ENCODE peak calls at places on chromosomes 12 and 14, in eight cellular contexts. V is NCI-H2227 treated with DMSO at 0.1 percent for 48 hours; A is iris pigment epithelial cell; I is NCI-H774; Q is A172; F is fibroblast of the conjunctiva; L is hepatic stellate cell; H is activated CD4-positive, CD25-positive, alpha-beta regulatory T cell. T is an unnamed sample.

GRCh38 chr14:92049781-92050180 is 9.9 kb upstream of the TRIP11 start:
- DNase-seq in L (no peak), F (no peak), H (no peak), Q (no peak), A (no peak), I (no peak), V (no peak), T (no peak)

GRCh38 chr14:81169711-81170103 is 51.1 kb downstream of the GTF2A1 start:
- DNase-seq in I (no peak), L (no peak), Q (no peak), A (peak; percentile 9), F (no peak), H (no peak), V (no peak), T (no peak)

GRCh38 chr12:54411398-54412241 is 7.4 kb downstream of the ITGA5 start:
- DNase-seq in H (no peak), L (peak; percentile 96), I (no peak), F (peak; percentile 90), Q (peak; percentile 97), A (peak; percentile 90), V (no peak), T (peak; percentile 88)

GRCh38 chr12:52052471-52053186 is 1.4 kb downstream of the NR4A1 start:
- DNase-seq in F (no peak), H (no peak), Q (no peak), V (no peak), I (no peak), L (no peak), A (no peak), T (no peak)

GRCh38 chr12:39764944-39765560 is 145.4 kb upstream of the ABCD2 start:
- DNase-seq in H (no peak), Q (peak; percentile 8), L (peak; percentile 10), A (peak; percentile 60), I (peak; percentile 35), F (peak; percentile 42), V (no peak), T (peak; percentile 71)

GRCh38 chr12:114444422-114445279 is 38.7 kb upstream of the TBX5 start:
- DNase-seq in Q (no peak), F (no peak), V (no peak), I (no peak), L (no peak), A (peak; percentile 3), H (no peak), T (peak; percentile 18)

GRCh38 chr14:61891251-61891650 is 129.0 kb downstream of the SNAPC1 start:
- DNase-seq in F (no peak), L (no peak), H (no peak), V (no peak), I (peak; percentile 69), Q (peak; percentile 6), A (peak; percentile 7), T (peak; percentile 2)

GRCh38 chr12:13177373-13177772 is 19.2 kb upstream of the EMP1 start:
- DNase-seq in Q (no peak), L (no peak), I (no peak), A (no peak), H (no peak), F (no peak), V (no peak), T (peak; percentile 52)

GRCh38 chr14:37384870-37385596 is 187.3 kb downstream of the MIPOL1 start:
- DNase-seq in I (peak; percentile 91), L (no peak), A (no peak), F (no peak), H (no peak), Q (no peak), V (no peak), T (no peak)

GRCh38 chr14:94005324-94005723 is 8.2 kb downstream of the CCDC197 start:
- DNase-seq in H (no peak), F (no peak), I (no peak), L (peak; percentile 48), A (peak; percentile 20), Q (no peak), V (no peak), T (no peak)

GRCh38 chr12:122226366-122227222 is 742 bp upstream of the DIABLO start:
- DNase-seq in Q (no peak), H (no peak), V (peak; percentile 58), L (no peak), F (no peak), I (no peak), A (no peak), T (no peak)

GRCh38 chr14:52876311-52876710 is 74.5 kb downstream of the FERMT2 start:
- DNase-seq in Q (no peak), I (no peak), V (no peak), L (peak; percentile 29), A (peak; percentile 58), F (peak; percentile 23), H (no peak), T (peak; percentile 73)

GRCh38 chr12:90888316-90888715 is 66.7 kb downstream of the CCER1 start:
- DNase-seq in F (no peak), V (no peak), A (peak; percentile 48), Q (no peak), L (no peak), H (no peak), I (no peak), T (no peak)

GRCh38 chr14:89252887-89253532 is 164.0 kb downstream of the FOXN3 start:
- DNase-seq in A (no peak), F (no peak), Q (no peak), L (no peak), H (no peak), I (no peak), V (no peak), T (no peak)

GRCh38 chr14:95200404-95200803 is 43.1 kb upstream of the DICER1 start:
- DNase-seq in A (no peak), L (no peak), V (no peak), I (peak; percentile 55), Q (no peak), H (no peak), F (no peak), T (no peak)

GRCh38 chr14:21136024-21136423 is 19.8 kb downstream of the OR5AU1 start:
- DNase-seq in Q (no peak), H (no peak), A (peak; percentile 10), V (peak; percentile 6), L (peak; percentile 29), F (no peak), I (peak; percentile 10), T (peak; percentile 26)

GRCh38 chr12:108571604-108572165 is 9.3 kb downstream of the ISCU start:
- DNase-seq in F (no peak), Q (no peak), V (no peak), I (no peak), L (no peak), A (no peak), H (no peak), T (no peak)

GRCh38 chr14:71240866-71241520 is 333.7 kb downstream of the PCNX1 start:
- DNase-seq in I (no peak), L (no peak), Q (peak; percentile 15), V (no peak), H (no peak), A (no peak), F (no peak), T (no peak)

GRCh38 chr12:110693731-110694130 is 4.8 kb upstream of the HVCN1 start:
- DNase-seq in H (no peak), L (no peak), V (no peak), Q (no peak), I (no peak), A (peak; percentile 78), F (no peak), T (no peak)

GRCh38 chr12:62332598-62332997 is 72.4 kb downstream of the USP15 start:
- DNase-seq in I (no peak), A (peak; percentile 75), V (no peak), L (peak; percentile 11), H (no peak), F (no peak), Q (peak; percentile 38), T (peak; percentile 56)

GRCh38 chr14:54796961-54797360 is 105.7 kb downstream of the GCH1 start:
- DNase-seq in H (no peak), Q (peak; percentile 29), V (no peak), A (peak; percentile 72), L (peak; percentile 75), I (no peak), F (peak; percentile 27), T (peak; percentile 21)

GRCh38 chr14:70098257-70098809 is 90.4 kb downstream of the SLC8A3 start:
- DNase-seq in V (no peak), A (no peak), L (no peak), I (no peak), Q (no peak), H (no peak), F (no peak), T (no peak)

GRCh38 chr12:58247633-58248032 is 306.3 kb downstream of the ATP23 start:
- DNase-seq in H (no peak), A (no peak), V (no peak), L (no peak), F (no peak), I (no peak), Q (no peak), T (no peak)

GRCh38 chr12:8780389-8780788 is 42.0 kb upstream of the A2ML1 start:
- DNase-seq in Q (peak; percentile 10), F (peak; percentile 20), A (peak; percentile 59), H (no peak), L (peak; percentile 38), I (no peak), V (peak; percentile 2), T (peak; percentile 60)

GRCh38 chr12:6310771-6311610 is 509 bp downstream of the PLEKHG6 start:
- DNase-seq in Q (no peak), H (no peak), A (no peak), L (no peak), F (no peak), I (no peak), V (no peak), T (no peak)

GRCh38 chr14:99904506-99904905 is 111.3 kb downstream of the EML1 start:
- DNase-seq in Q (no peak), H (no peak), V (no peak), I (no peak), A (no peak), L (no peak), F (no peak), T (no peak)

GRCh38 chr14:26841920-26842741 is 244.3 kb upstream of the NOVA1 start:
- DNase-seq in A (peak; percentile 98), I (peak; percentile 18), V (no peak), H (no peak), Q (peak; percentile 79), F (peak; percentile 99), L (no peak), T (peak; percentile 97)

GRCh38 chr14:52277552-52277951 is 10.1 kb downstream of the PTGDR start:
- DNase-seq in I (no peak), L (no peak), H (no peak), V (no peak), Q (no peak), A (no peak), F (no peak), T (no peak)

GRCh38 chr12:131990980-131991305 is 41.2 kb downstream of the EP400 start:
- DNase-seq in V (no peak), L (no peak), I (no peak), F (no peak), H (no peak), A (no peak), Q (no peak), T (no peak)

GRCh38 chr12:27549801-27550652 is 26.0 kb downstream of the PPFIBP1 start:
- DNase-seq in A (peak; percentile 99), I (no peak), H (no peak), L (peak; percentile 60), F (peak; percentile 91), Q (peak; percentile 89), V (no peak), T (peak; percentile 99)

GRCh38 chr14:25048170-25049126 is 1.5 kb downstream of the STXBP6 start:
- DNase-seq in L (no peak), V (no peak), I (no peak), H (no peak), A (peak; percentile 65), Q (no peak), F (peak; percentile 62), T (peak; percentile 84)

GRCh38 chr12:56119361-56119796 is 1.3 kb downstream of the ZC3H10 start:
- DNase-seq in A (peak; percentile 94), H (peak; percentile 10), I (peak; percentile 81), L (peak; percentile 98), Q (peak; percentile 89), F (peak; percentile 92), V (peak; percentile 56), T (peak; percentile 97)

GRCh38 chr14:56532546-56532945 is 47.1 kb upstream of the TMEM260 start:
- DNase-seq in L (no peak), H (no peak), I (no peak), V (no peak), F (no peak), Q (no peak), A (no peak), T (no peak)

GRCh38 chr14:23639048-23639890 is 3.1 kb downstream of the DHRS2 start:
- DNase-seq in A (no peak), F (no peak), I (no peak), H (no peak), Q (no peak), V (no peak), L (no peak), T (no peak)

T was measured in cardiac fibroblast.